ENCODE peak calls at places on chromosomes 3 and 15, in five cellular contexts. D is naive thymus-derived CD4-positive, alpha-beta T cell; R is upper lobe of right lung; Z is mesenchymal stem cell; C is left lung. H is an unnamed sample. For H3K9me3, the result is how much of the 10 kb centered on the place peaks cover.

GRCh38 chr3:41075958-41076357 is 123.3 kb upstream of the CTNNB1 start:
- DNase-seq in D (no peak), R (no peak), Z (peak), C (no peak), H (no peak)

GRCh38 chr15:39506146-39506545 is 74.7 kb upstream of the THBS1 start:
- DNase-seq in D (no peak), R (no peak), Z (peak), C (no peak), H (no peak)

GRCh38 chr3:171088984-171089754 is 62.6 kb upstream of the SLC2A2 start:
- DNase-seq in D (no peak), R (no peak), Z (peak), C (no peak), H (no peak)

GRCh38 chr15:53611145-53611920 is 148.1 kb downstream of the WDR72 start:
- DNase-seq in D (no peak), R (no peak), Z (peak), C (no peak), H (no peak)

GRCh38 chr3:126895178-126896066 is 87.5 kb upstream of the PLXNA1 start:
- DNase-seq in D (no peak), R (no peak), Z (peak), C (no peak), H (no peak)

GRCh38 chr15:40951764-40952163 is 1.5 kb upstream of the CHAC1 start:
- DNase-seq in D (no peak), R (no peak), Z (no peak), C (no peak), H (no peak)

GRCh38 chr3:196633658-196634151 is 5.8 kb upstream of the NRROS start:
- DNase-seq in D (no peak), R (no peak), Z (no peak), C (no peak), H (no peak)

GRCh38 chr15:80489030-80489594 is 84.9 kb downstream of the ARNT2 start:
- DNase-seq in D (no peak), R (no peak), Z (peak), C (no peak), H (no peak)

GRCh38 chr15:48510976-48511375 is 134.5 kb downstream of the FBN1 start:
- DNase-seq in D (no peak), R (no peak), Z (no peak), C (no peak), H (no peak)

GRCh38 chr3:50401973-50402372 is 42.7 kb upstream of the TMEM115 start:
- DNase-seq in D (no peak), R (no peak), Z (no peak), C (no peak), H (no peak)

GRCh38 chr3:13584427-13584891 is 35.5 kb downstream of the FBLN2 start:
- DNase-seq in D (no peak), R (no peak), Z (no peak), C (no peak), H (no peak)

GRCh38 chr3:110989446-110989845 is 82.2 kb upstream of the NECTIN3 start:
- DNase-seq in D (no peak), R (no peak), Z (no peak), C (no peak), H (no peak)

GRCh38 chr3:42809202-42809601 is at the start of gene ACKR2:
- DNase-seq in D (no peak), R (no peak), Z (no peak), C (no peak), H (no peak)

GRCh38 chr3:5891721-5892120 is 704.2 kb downstream of the EDEM1 start:
- DNase-seq in D (no peak), R (no peak), Z (no peak), C (no peak), H (no peak)

GRCh38 chr3:182567666-182568065 is 225.6 kb upstream of the ATP11B start:
- DNase-seq in D (no peak), R (no peak), Z (no peak), C (no peak), H (no peak)

GRCh38 chr15:83108266-83109219 is 1.1 kb downstream of the TM6SF1 start:
- DNase-seq in D (peak), R (peak), Z (peak), C (peak), H (no peak)

GRCh38 chr3:193732391-193732790 is 139.4 kb downstream of the OPA1 start:
- DNase-seq in D (no peak), R (no peak), Z (peak), C (no peak), H (no peak)

GRCh38 chr3:191378142-191378541 is 47.8 kb upstream of the UTS2B start:
- DNase-seq in D (no peak), R (no peak), Z (no peak), C (no peak), H (no peak)

GRCh38 chr3:185371683-185372082 is 8.7 kb downstream of the MAP3K13 start:
- DNase-seq in D (no peak), R (no peak), Z (no peak), C (no peak), H (no peak)

GRCh38 chr3:172561894-172562664 is 38.8 kb upstream of the TNFSF10 start:
- DNase-seq in D (no peak), R (no peak), Z (no peak), C (no peak), H (no peak)

GRCh38 chr3:193149998-193150397 is 91.0 kb upstream of the PLAAT1 start:
- DNase-seq in D (no peak), R (no peak), Z (no peak), C (no peak), H (no peak)

GRCh38 chr3:40170395-40170794 is 139.1 kb upstream of the EIF1B start:
- DNase-seq in D (no peak), R (no peak), Z (no peak), C (no peak), H (no peak)

GRCh38 chr3:144763878-144764454 is 792.3 kb downstream of the DIPK2A start:
- DNase-seq in D (no peak), R (no peak), Z (no peak), C (no peak), H (no peak)

GRCh38 chr15:99732711-99733267 is 448 bp downstream of the LYSMD4 start:
- DNase-seq in D (peak), R (no peak), Z (peak), C (peak), H (peak)

GRCh38 chr3:50302095-50303037 is 1.0 kb downstream of the HYAL1 start:
- DNase-seq in D (no peak), R (no peak), Z (no peak), C (peak), H (no peak)

GRCh38 chr3:159418571-159419526 is 569.8 kb upstream of the IL12A start:
- DNase-seq in D (no peak), R (no peak), Z (peak), C (no peak), H (no peak)

GRCh38 chr15:72312605-72313447 is 7.1 kb downstream of the CELF6 start:
- DNase-seq in D (peak), R (peak), Z (peak), C (peak), H (peak)

GRCh38 chr15:31255732-31256384 is 70.8 kb upstream of the KLF13 start:
- DNase-seq in D (no peak), R (peak), Z (no peak), C (no peak), H (no peak)

GRCh38 chr3:61080737-61081445 is 170.4 kb downstream of the FHIT start:
- DNase-seq in D (no peak), R (no peak), Z (no peak), C (no peak), H (no peak)

GRCh38 chr3:37852097-37852496 is 9.6 kb upstream of the CTDSPL start:
- DNase-seq in D (no peak), R (no peak), Z (peak), C (no peak), H (no peak)

GRCh38 chr3:38361496-38361895 is 14.9 kb downstream of the XYLB start:
- DNase-seq in D (no peak), R (no peak), Z (no peak), C (no peak), H (no peak)

GRCh38 chr3:61315874-61316273 is 64.6 kb upstream of the FHIT start:
- DNase-seq in D (no peak), R (no peak), Z (peak), C (no peak), H (no peak)

GRCh38 chr3:13581485-13582365 is 32.8 kb downstream of the FBLN2 start:
- DNase-seq in D (no peak), R (peak), Z (no peak), C (no peak), H (no peak)

GRCh38 chr3:192514754-192515660 is 212.3 kb downstream of the FGF12 start:
- DNase-seq in D (no peak), R (peak), Z (no peak), C (peak), H (no peak)

GRCh38 chr15:31270767-31271166 is 55.9 kb upstream of the KLF13 start:
- DNase-seq in D (peak), R (no peak), Z (no peak), C (no peak), H (no peak)

GRCh38 chr15:98648654-98649537 is 557 bp downstream of the IGF1R start:
- DNase-seq in D (peak), R (peak), Z (peak), C (peak), H (peak)

DNA sequence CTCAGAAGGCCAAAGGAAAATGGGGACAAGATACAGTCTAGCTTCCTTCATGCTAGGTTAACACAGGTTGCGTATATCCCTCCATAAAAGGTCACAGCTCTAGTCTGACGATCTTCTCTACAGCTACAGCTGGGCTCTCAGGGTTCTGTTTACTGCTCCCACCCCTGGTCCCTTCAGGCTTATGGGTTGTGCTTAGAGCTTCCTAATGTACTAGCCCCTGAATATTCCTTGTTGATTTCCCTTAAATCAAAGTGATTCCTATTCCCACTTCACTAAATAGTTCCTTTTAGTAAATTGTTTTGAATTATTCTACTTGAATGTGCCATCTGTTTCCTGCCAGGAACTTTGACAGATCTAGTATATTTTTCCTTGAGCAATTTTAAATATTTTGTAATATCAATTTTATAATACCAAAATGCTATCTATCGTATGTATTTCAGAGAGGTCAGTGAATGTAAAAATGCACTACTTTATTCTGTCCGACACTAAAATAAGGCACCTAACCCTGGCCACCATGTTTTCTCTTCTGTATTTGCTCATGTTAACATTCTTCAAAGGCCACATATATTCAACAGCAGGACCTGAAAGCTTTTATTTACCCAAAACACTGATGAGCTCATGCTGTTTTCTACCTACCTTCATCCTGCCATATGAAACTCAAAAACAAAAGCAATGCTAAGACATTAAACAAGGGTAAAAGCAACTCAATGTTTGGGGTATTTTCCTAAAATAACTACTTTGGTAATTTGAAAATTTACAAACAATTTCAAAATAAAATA is 92.8 kb upstream of the TGFBR2 start:
- DNase-seq in D (no peak), R (no peak), Z (no peak), C (no peak), H (no peak)
- H3K9me3 ChIP-seq in D (under half), R (under half), Z (under half), C (under half), H (under half)

GRCh38 chr15:64847448-64847847 is 5.7 kb downstream of the PLEKHO2 start:
- DNase-seq in D (no peak), R (no peak), Z (no peak), C (peak), H (no peak)

GRCh38 chr15:64847876-64848716 is 6.4 kb downstream of the PLEKHO2 start:
- DNase-seq in D (no peak), R (no peak), Z (no peak), C (no peak), H (no peak)

GRCh38 chr15:64846246-64846645 is 4.5 kb downstream of the PLEKHO2 start:
- DNase-seq in D (no peak), R (no peak), Z (no peak), C (peak), H (no peak)

GRCh38 chr15:64845826-64846225 is 4.1 kb downstream of the PLEKHO2 start:
- DNase-seq in D (no peak), R (no peak), Z (no peak), C (peak), H (no peak)

GRCh38 chr15:64847016-64847415 is 5.3 kb downstream of the PLEKHO2 start:
- DNase-seq in D (no peak), R (no peak), Z (no peak), C (peak), H (no peak)
- H3K9me3 ChIP-seq in D (under half), R (under half), Z (under half), C (under half), H (under half)

GRCh38 chr15:22229971-22230815 is 149.9 kb downstream of the OR4M2 start:
- DNase-seq in D (no peak), R (peak), Z (no peak), C (no peak), H (no peak)

GRCh38 chr15:22227961-22228762 is 147.8 kb downstream of the OR4M2 start:
- DNase-seq in D (no peak), R (peak), Z (no peak), C (no peak), H (no peak)

GRCh38 chr15:22226034-22226790 is 145.9 kb downstream of the OR4M2 start:
- DNase-seq in D (no peak), R (peak), Z (no peak), C (no peak), H (no peak)

GRCh38 chr15:22227411-22227810 is 147.1 kb downstream of the OR4M2 start:
- DNase-seq in D (no peak), R (peak), Z (no peak), C (no peak), H (no peak)

DNA sequence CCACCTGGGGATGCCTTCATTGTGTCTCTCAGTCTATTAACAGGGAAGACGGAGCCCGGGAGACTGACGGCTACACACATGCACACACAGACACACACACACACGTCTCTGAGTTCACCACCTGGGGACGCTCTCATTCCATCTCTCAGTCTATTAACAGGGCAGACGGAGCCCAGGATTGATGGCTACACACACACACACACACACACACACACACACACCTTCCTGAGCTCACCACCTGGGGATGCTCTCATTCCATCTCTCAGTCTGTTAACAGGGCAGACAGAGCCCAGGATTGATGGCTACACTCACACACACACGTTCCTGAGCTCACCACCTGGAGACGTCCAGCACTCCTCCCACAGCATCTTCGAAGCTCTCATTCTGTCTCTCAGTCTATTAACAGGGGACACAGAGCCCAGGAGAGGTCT is 143.9 kb downstream of the OR4M2 start:
- DNase-seq in D (peak), R (peak), Z (no peak), C (no peak), H (no peak)
- H3K9me3 ChIP-seq in D (under half), R (under half), Z (under half), C (under half), H (under half)

GRCh38 chr3:27719306-27720003 is 2.7 kb downstream of the EOMES start:
- DNase-seq in D (no peak), R (no peak), Z (no peak), C (no peak), H (no peak)
- H3K9me3 ChIP-seq in D (under half), R (under half), Z (under half), C (under half), H (under half)

H was measured in T-helper 17 cell.